ENCODE peak calls at places on chromosomes 13 and 19, in four cellular contexts. Y is K562, V is IMR-90, T is GM12878. L is an unnamed sample.

GRCh38 chr13:37775871-37776270 is 93.7 kb downstream of the TRPC4 start:
- DNase-seq in T (no peak), V (peak), Y (no peak), L (no peak)

GRCh38 chr13:79246575-79246949 is 159.5 kb downstream of the RBM26 start:
- DNase-seq in T (no peak), V (no peak), Y (no peak), L (no peak)

GRCh38 chr19:46639356-46640061 is 3.5 kb upstream of the GNG8 start:
- DNase-seq in V (peak), Y (peak), T (no peak), L (no peak)

GRCh38 chr19:41505105-41505504 is 62.1 kb downstream of the ERICH4 start:
- DNase-seq in Y (no peak), T (no peak), V (no peak), L (no peak)

GRCh38 chr13:28100149-28101121 is at the start of gene FLT3:
- DNase-seq in Y (peak), V (peak), T (no peak), L (peak)

GRCh38 chr19:19575411-19575810 is 37.3 kb downstream of the CILP2 start:
- DNase-seq in V (no peak), Y (no peak), T (no peak), L (no peak)

GRCh38 chr13:37753776-37754175 is 115.8 kb downstream of the TRPC4 start:
- DNase-seq in Y (no peak), V (no peak), T (no peak), L (no peak)

GRCh38 chr19:2491130-2491801 is 15.3 kb downstream of the GADD45B start:
- DNase-seq in V (peak), T (no peak), Y (no peak), L (no peak)

GRCh38 chr13:21608961-21609360 is 5.0 kb upstream of the MICU2 start:
- DNase-seq in T (no peak), V (no peak), Y (no peak), L (no peak)

GRCh38 chr13:114298866-114299265 is 15.4 kb upstream of the CHAMP1 start:
- DNase-seq in V (no peak), T (no peak), Y (no peak), L (no peak)

GRCh38 chr19:47531640-47532387 is 17.0 kb upstream of the NAPA start:
- DNase-seq in V (no peak), Y (peak), T (no peak), L (no peak)

GRCh38 chr13:45584816-45585215 is 30.7 kb downstream of the ERICH6B start:
- DNase-seq in V (no peak), Y (peak), T (no peak), L (no peak)

GRCh38 chr13:113804017-113804702 is 45.1 kb downstream of the TMEM255B start:
- DNase-seq in Y (no peak), T (no peak), V (no peak), L (no peak)

GRCh38 chr19:2049741-2050348 is 1.2 kb downstream of the MKNK2 start:
- DNase-seq in Y (peak), V (peak), T (no peak), L (no peak)

GRCh38 chr19:13998426-13998825 is 7.7 kb downstream of the RFX1 start:
- DNase-seq in V (no peak), T (no peak), Y (no peak), L (no peak)

GRCh38 chr13:104586010-104586746 is 1520.0 kb upstream of the SLC10A2 start:
- DNase-seq in T (no peak), V (peak), Y (no peak), L (no peak)

GRCh38 chr19:8611890-8612806 is 1.6 kb upstream of the ADAMTS10 start:
- DNase-seq in V (peak), T (no peak), Y (no peak), L (no peak)

GRCh38 chr13:99312493-99312883 is 5.3 kb upstream of the GPR183 start:
- DNase-seq in Y (no peak), V (peak), T (no peak), L (no peak)

GRCh38 chr13:110156186-110157065 is 150.5 kb downstream of the COL4A1 start:
- DNase-seq in Y (no peak), T (no peak), V (peak), L (no peak)

GRCh38 chr19:12938536-12939291 is at the start of gene CALR:
- DNase-seq in T (no peak), V (no peak), Y (no peak), L (no peak)

GRCh38 chr13:36706755-36707154 is 32.9 kb downstream of the SERTM1 start:
- DNase-seq in Y (no peak), T (no peak), V (peak), L (no peak)

GRCh38 chr19:38851622-38852230 is 1.9 kb upstream of the HNRNPL start:
- DNase-seq in T (no peak), V (peak), Y (peak), L (peak)

GRCh38 chr19:38853214-38853613 is 3.4 kb upstream of the HNRNPL start:
- DNase-seq in Y (no peak), T (no peak), V (no peak), L (no peak)

GRCh38 chr19:38850231-38850975 is 617 bp upstream of the HNRNPL start:
- DNase-seq in Y (peak), T (peak), V (peak), L (peak)

GRCh38 chr19:38850976-38851621 is 1.3 kb upstream of the HNRNPL start:
- DNase-seq in Y (no peak), T (no peak), V (no peak), L (peak)

GRCh38 chr19:38852231-38853044 is 2.7 kb upstream of the HNRNPL start:
- DNase-seq in V (peak), Y (peak), T (no peak), L (peak)
- TF ChIP-seq CHD1 in V (peak), Y (no peak), T (no peak), L (no peak)

GRCh38 chr19:16233081-16233776 is 35.5 kb downstream of the AP1M1 start:
- DNase-seq in V (no peak), T (no peak), Y (no peak), L (no peak)
- TF ChIP-seq CHD1 in V (no peak), T (no peak), Y (no peak), L (no peak)

DNA sequence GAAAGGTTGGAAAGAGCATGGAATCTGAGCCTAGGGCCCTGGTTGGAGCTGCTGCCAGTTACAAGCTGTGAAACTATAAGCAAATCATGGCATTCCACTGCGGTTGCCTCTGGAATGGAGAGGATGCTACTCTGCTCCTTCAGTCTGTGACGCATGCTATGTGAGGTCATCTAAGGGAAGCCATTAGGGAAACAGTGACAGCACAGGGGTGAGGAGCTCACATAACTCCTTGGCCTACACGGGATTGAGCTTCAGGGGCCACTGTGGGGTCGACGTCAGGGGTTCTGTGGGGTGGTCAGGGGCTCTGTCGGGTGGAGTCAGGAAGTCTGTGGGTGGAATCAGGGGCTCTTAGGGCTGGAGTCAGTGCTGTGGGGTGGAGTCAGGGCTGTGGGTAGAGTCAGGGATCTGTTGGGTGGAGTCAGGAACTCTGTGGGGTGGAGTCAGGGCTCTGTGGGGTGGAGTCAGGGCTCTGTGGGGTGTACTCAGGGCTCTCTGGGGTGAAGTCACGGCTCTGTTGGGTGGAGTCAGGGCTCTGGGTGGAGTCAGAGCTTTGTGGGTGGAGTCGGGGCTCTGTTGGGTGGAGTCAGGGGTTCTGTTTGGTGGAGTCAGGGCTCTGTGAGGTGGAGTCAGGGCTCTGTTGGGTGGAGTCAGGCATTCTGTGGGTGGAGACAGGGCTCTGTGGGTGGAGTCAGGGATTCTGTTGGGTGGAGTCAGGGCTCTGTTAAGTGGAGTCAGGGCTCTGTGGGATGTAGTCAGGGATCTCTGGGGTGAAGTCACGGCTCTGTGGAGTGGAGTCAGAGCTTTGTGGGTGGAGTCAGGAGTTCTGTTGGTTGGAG is 35.8 kb upstream of the MEDAG start:
- DNase-seq in V (peak), T (no peak), Y (peak), L (no peak)
- TF ChIP-seq CHD1 in V (no peak), T (no peak), Y (no peak), L (no peak)

GRCh38 chr13:95624020-95624419 is 20.5 kb downstream of the DZIP1 start:
- DNase-seq in V (peak), T (no peak), Y (peak), L (no peak)
- TF ChIP-seq CHD1 in V (no peak), T (no peak), Y (no peak), L (no peak)

GRCh38 chr19:34579281-34580054 is 97.5 kb downstream of the SCGB2B2 start:
- DNase-seq in V (no peak), Y (no peak), T (no peak), L (no peak)

GRCh38 chr19:34578751-34579150 is 97.2 kb downstream of the WTIP start:
- DNase-seq in T (no peak), V (no peak), Y (no peak), L (no peak)

GRCh38 chr19:34580408-34580807 is 96.6 kb downstream of the SCGB2B2 start:
- DNase-seq in V (no peak), T (no peak), Y (no peak), L (no peak)

GRCh38 chr19:34578173-34578572 is 96.6 kb downstream of the WTIP start:
- DNase-seq in T (no peak), V (no peak), Y (no peak), L (peak)

GRCh38 chr19:34580055-34580336 is 97.0 kb downstream of the SCGB2B2 start:
- DNase-seq in Y (no peak), V (no peak), T (no peak), L (no peak)
- TF ChIP-seq CHD1 in Y (no peak), V (no peak), T (no peak), L (no peak)

DNA sequence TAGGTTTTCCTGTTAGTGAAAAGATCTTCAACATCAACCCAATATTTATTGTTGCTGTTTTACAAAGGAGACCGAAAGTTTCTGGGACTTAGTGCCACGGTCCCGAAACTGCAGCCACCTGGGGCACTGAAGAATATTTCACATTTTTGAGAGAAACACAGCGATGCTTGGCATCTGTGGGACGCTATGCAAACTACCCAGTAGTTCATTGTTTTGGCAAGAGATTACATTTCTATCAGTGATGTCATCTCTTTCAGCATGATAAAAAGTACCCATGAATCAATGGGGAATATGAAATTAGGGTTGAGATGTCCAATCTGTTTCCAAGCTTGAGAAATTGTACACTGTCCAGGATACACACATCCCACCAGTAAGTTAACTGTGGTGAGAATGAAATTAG is 43.9 kb downstream of the TGDS start:
- DNase-seq in Y (no peak), T (no peak), V (no peak), L (no peak)
- TF ChIP-seq CHD1 in Y (no peak), T (no peak), V (no peak), L (no peak)

DNA sequence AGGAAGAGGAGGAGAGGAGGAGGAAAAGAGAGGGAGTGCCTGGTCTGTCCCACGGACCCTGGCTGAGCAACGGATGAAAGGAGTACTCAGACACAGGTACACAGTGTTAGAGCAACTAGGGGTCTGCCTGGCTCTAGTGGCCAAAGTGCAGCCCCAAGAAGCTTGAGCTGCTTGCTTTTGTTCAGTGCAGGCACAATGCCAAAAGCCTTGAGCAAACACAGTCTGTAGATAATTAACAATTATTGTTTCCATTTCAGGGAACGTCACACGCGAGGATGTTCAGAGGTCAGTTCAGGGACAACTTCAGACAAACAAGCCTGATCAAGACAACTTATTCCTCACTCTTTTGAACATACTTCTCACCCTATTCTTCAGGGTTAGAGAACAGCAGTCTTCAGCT is 32.2 kb upstream of the ZNF726 start:
- DNase-seq in T (no peak), Y (no peak), V (no peak), L (no peak)
- TF ChIP-seq CHD1 in T (no peak), Y (no peak), V (no peak), L (no peak)

L was measured in H1.